ENCODE peak calls at places on chromosomes 4 and X, in ten cellular contexts. One of them, this sample, is unnamed.

GRCh38 chr4:2025817-2026216 is 17.0 kb upstream of the NELFA start:
- DNase-seq in H54: no peak
- DNase-seq in A673: no peak
- DNase-seq in neural progenitor cell: no peak
- DNase-seq in T47D: no peak
- DNase-seq in stimulated activated CD4-positive, alpha-beta T cell treated with anti-CD3 and anti-CD28 coated beads, Interleukin-4, amount 100 ng/mL, for 4 hours: no peak
- DNase-seq in CD4-positive, alpha-beta T cell: no peak
- DNase-seq in C1 segment of cervical spinal cord: no peak
- DNase-seq in T-helper 2 cell: no peak
- DNase-seq in stimulated activated CD8-positive, alpha-beta memory T cell treated with anti-CD3 and anti-CD28 coated beads, Interleukin-12 subunit alpha, Interleukin-12 subunit beta, amount 100 ng/mL, for 1 hour: no peak
- DNase-seq in this sample: no peak

GRCh38 chrX:93673869-93674271 is at the start of gene FAM133A:
- DNase-seq in T-helper 2 cell: no peak
- DNase-seq in H54: no peak
- DNase-seq in A673: peak
- DNase-seq in C1 segment of cervical spinal cord: no peak
- DNase-seq in neural progenitor cell: no peak
- DNase-seq in stimulated activated CD8-positive, alpha-beta memory T cell treated with anti-CD3 and anti-CD28 coated beads, Interleukin-12 subunit alpha, Interleukin-12 subunit beta, amount 100 ng/mL, for 1 hour: no peak
- DNase-seq in stimulated activated CD4-positive, alpha-beta T cell treated with anti-CD3 and anti-CD28 coated beads, Interleukin-4, amount 100 ng/mL, for 4 hours: no peak
- DNase-seq in T47D: no peak
- DNase-seq in CD4-positive, alpha-beta T cell: no peak
- DNase-seq in this sample: no peak

GRCh38 chr4:183852910-183853555 is 52.1 kb upstream of the STOX2 start:
- DNase-seq in T47D: no peak
- DNase-seq in T-helper 2 cell: no peak
- DNase-seq in neural progenitor cell: no peak
- DNase-seq in C1 segment of cervical spinal cord: no peak
- DNase-seq in stimulated activated CD8-positive, alpha-beta memory T cell treated with anti-CD3 and anti-CD28 coated beads, Interleukin-12 subunit alpha, Interleukin-12 subunit beta, amount 100 ng/mL, for 1 hour: no peak
- DNase-seq in CD4-positive, alpha-beta T cell: no peak
- DNase-seq in A673: no peak
- DNase-seq in H54: no peak
- DNase-seq in stimulated activated CD4-positive, alpha-beta T cell treated with anti-CD3 and anti-CD28 coated beads, Interleukin-4, amount 100 ng/mL, for 4 hours: no peak
- DNase-seq in this sample: no peak

GRCh38 chr4:53920116-53920515 is 144.3 kb downstream of the CHIC2 start:
- DNase-seq in stimulated activated CD8-positive, alpha-beta memory T cell treated with anti-CD3 and anti-CD28 coated beads, Interleukin-12 subunit alpha, Interleukin-12 subunit beta, amount 100 ng/mL, for 1 hour: no peak
- DNase-seq in stimulated activated CD4-positive, alpha-beta T cell treated with anti-CD3 and anti-CD28 coated beads, Interleukin-4, amount 100 ng/mL, for 4 hours: no peak
- DNase-seq in T47D: no peak
- DNase-seq in neural progenitor cell: no peak
- DNase-seq in H54: no peak
- DNase-seq in T-helper 2 cell: no peak
- DNase-seq in CD4-positive, alpha-beta T cell: no peak
- DNase-seq in C1 segment of cervical spinal cord: no peak
- DNase-seq in A673: no peak
- DNase-seq in this sample: no peak

GRCh38 chr4:65599335-65599734 is 71.0 kb downstream of the EPHA5 start:
- DNase-seq in neural progenitor cell: no peak
- DNase-seq in stimulated activated CD4-positive, alpha-beta T cell treated with anti-CD3 and anti-CD28 coated beads, Interleukin-4, amount 100 ng/mL, for 4 hours: no peak
- DNase-seq in CD4-positive, alpha-beta T cell: no peak
- DNase-seq in C1 segment of cervical spinal cord: no peak
- DNase-seq in A673: no peak
- DNase-seq in H54: no peak
- DNase-seq in T-helper 2 cell: no peak
- DNase-seq in stimulated activated CD8-positive, alpha-beta memory T cell treated with anti-CD3 and anti-CD28 coated beads, Interleukin-12 subunit alpha, Interleukin-12 subunit beta, amount 100 ng/mL, for 1 hour: no peak
- DNase-seq in T47D: no peak
- DNase-seq in this sample: no peak

GRCh38 chrX:12567857-12568256 is 223.4 kb upstream of the PRPS2 start:
- DNase-seq in T-helper 2 cell: no peak
- DNase-seq in H54: no peak
- DNase-seq in T47D: no peak
- DNase-seq in stimulated activated CD4-positive, alpha-beta T cell treated with anti-CD3 and anti-CD28 coated beads, Interleukin-4, amount 100 ng/mL, for 4 hours: no peak
- DNase-seq in CD4-positive, alpha-beta T cell: no peak
- DNase-seq in neural progenitor cell: peak
- DNase-seq in C1 segment of cervical spinal cord: no peak
- DNase-seq in A673: peak
- DNase-seq in stimulated activated CD8-positive, alpha-beta memory T cell treated with anti-CD3 and anti-CD28 coated beads, Interleukin-12 subunit alpha, Interleukin-12 subunit beta, amount 100 ng/mL, for 1 hour: no peak
- DNase-seq in this sample: no peak

GRCh38 chrX:12798601-12799000 is 7.4 kb downstream of the PRPS2 start:
- DNase-seq in stimulated activated CD4-positive, alpha-beta T cell treated with anti-CD3 and anti-CD28 coated beads, Interleukin-4, amount 100 ng/mL, for 4 hours: no peak
- DNase-seq in T47D: no peak
- DNase-seq in H54: no peak
- DNase-seq in CD4-positive, alpha-beta T cell: no peak
- DNase-seq in neural progenitor cell: no peak
- DNase-seq in T-helper 2 cell: no peak
- DNase-seq in C1 segment of cervical spinal cord: no peak
- DNase-seq in A673: no peak
- DNase-seq in stimulated activated CD8-positive, alpha-beta memory T cell treated with anti-CD3 and anti-CD28 coated beads, Interleukin-12 subunit alpha, Interleukin-12 subunit beta, amount 100 ng/mL, for 1 hour: no peak
- DNase-seq in this sample: no peak

GRCh38 chr4:3489451-3489962 is 26.4 kb downstream of the DOK7 start:
- DNase-seq in T47D: no peak
- DNase-seq in H54: no peak
- DNase-seq in A673: peak
- DNase-seq in neural progenitor cell: peak
- DNase-seq in stimulated activated CD8-positive, alpha-beta memory T cell treated with anti-CD3 and anti-CD28 coated beads, Interleukin-12 subunit alpha, Interleukin-12 subunit beta, amount 100 ng/mL, for 1 hour: no peak
- DNase-seq in T-helper 2 cell: no peak
- DNase-seq in stimulated activated CD4-positive, alpha-beta T cell treated with anti-CD3 and anti-CD28 coated beads, Interleukin-4, amount 100 ng/mL, for 4 hours: no peak
- DNase-seq in C1 segment of cervical spinal cord: no peak
- DNase-seq in CD4-positive, alpha-beta T cell: no peak
- DNase-seq in this sample: no peak

GRCh38 chr4:11669156-11669555 is 240.5 kb upstream of the HS3ST1 start:
- DNase-seq in T-helper 2 cell: no peak
- DNase-seq in T47D: no peak
- DNase-seq in neural progenitor cell: no peak
- DNase-seq in stimulated activated CD4-positive, alpha-beta T cell treated with anti-CD3 and anti-CD28 coated beads, Interleukin-4, amount 100 ng/mL, for 4 hours: no peak
- DNase-seq in stimulated activated CD8-positive, alpha-beta memory T cell treated with anti-CD3 and anti-CD28 coated beads, Interleukin-12 subunit alpha, Interleukin-12 subunit beta, amount 100 ng/mL, for 1 hour: no peak
- DNase-seq in C1 segment of cervical spinal cord: no peak
- DNase-seq in A673: no peak
- DNase-seq in H54: no peak
- DNase-seq in CD4-positive, alpha-beta T cell: no peak
- DNase-seq in this sample: no peak

GRCh38 chr4:121330180-121330665 is 50.6 kb downstream of the QRFPR start:
- DNase-seq in H54: no peak
- DNase-seq in T-helper 2 cell: no peak
- DNase-seq in neural progenitor cell: no peak
- DNase-seq in CD4-positive, alpha-beta T cell: no peak
- DNase-seq in C1 segment of cervical spinal cord: no peak
- DNase-seq in stimulated activated CD8-positive, alpha-beta memory T cell treated with anti-CD3 and anti-CD28 coated beads, Interleukin-12 subunit alpha, Interleukin-12 subunit beta, amount 100 ng/mL, for 1 hour: no peak
- DNase-seq in stimulated activated CD4-positive, alpha-beta T cell treated with anti-CD3 and anti-CD28 coated beads, Interleukin-4, amount 100 ng/mL, for 4 hours: no peak
- DNase-seq in T47D: no peak
- DNase-seq in A673: no peak
- DNase-seq in this sample: no peak

GRCh38 chrX:119249836-119250340 is 13.8 kb downstream of the PGRMC1 start:
- DNase-seq in C1 segment of cervical spinal cord: no peak
- DNase-seq in H54: no peak
- DNase-seq in stimulated activated CD8-positive, alpha-beta memory T cell treated with anti-CD3 and anti-CD28 coated beads, Interleukin-12 subunit alpha, Interleukin-12 subunit beta, amount 100 ng/mL, for 1 hour: no peak
- DNase-seq in T-helper 2 cell: no peak
- DNase-seq in A673: no peak
- DNase-seq in T47D: no peak
- DNase-seq in neural progenitor cell: no peak
- DNase-seq in CD4-positive, alpha-beta T cell: no peak
- DNase-seq in stimulated activated CD4-positive, alpha-beta T cell treated with anti-CD3 and anti-CD28 coated beads, Interleukin-4, amount 100 ng/mL, for 4 hours: no peak
- DNase-seq in this sample: no peak

GRCh38 chrX:108304210-108304609 is 134.0 kb downstream of the COL4A6 start:
- DNase-seq in A673: peak
- DNase-seq in H54: no peak
- DNase-seq in CD4-positive, alpha-beta T cell: no peak
- DNase-seq in T47D: no peak
- DNase-seq in T-helper 2 cell: no peak
- DNase-seq in neural progenitor cell: peak
- DNase-seq in C1 segment of cervical spinal cord: no peak
- DNase-seq in stimulated activated CD8-positive, alpha-beta memory T cell treated with anti-CD3 and anti-CD28 coated beads, Interleukin-12 subunit alpha, Interleukin-12 subunit beta, amount 100 ng/mL, for 1 hour: no peak
- DNase-seq in stimulated activated CD4-positive, alpha-beta T cell treated with anti-CD3 and anti-CD28 coated beads, Interleukin-4, amount 100 ng/mL, for 4 hours: no peak
- DNase-seq in this sample: no peak

GRCh38 chrX:11791090-11791489 is 33.1 kb downstream of the MSL3 start:
- DNase-seq in H54: no peak
- DNase-seq in CD4-positive, alpha-beta T cell: no peak
- DNase-seq in T47D: no peak
- DNase-seq in A673: no peak
- DNase-seq in neural progenitor cell: no peak
- DNase-seq in stimulated activated CD8-positive, alpha-beta memory T cell treated with anti-CD3 and anti-CD28 coated beads, Interleukin-12 subunit alpha, Interleukin-12 subunit beta, amount 100 ng/mL, for 1 hour: no peak
- DNase-seq in T-helper 2 cell: no peak
- DNase-seq in stimulated activated CD4-positive, alpha-beta T cell treated with anti-CD3 and anti-CD28 coated beads, Interleukin-4, amount 100 ng/mL, for 4 hours: no peak
- DNase-seq in C1 segment of cervical spinal cord: no peak
- DNase-seq in this sample: no peak

GRCh38 chr4:134935320-134935719 is 733.7 kb upstream of the PABPC4L start:
- DNase-seq in A673: peak
- DNase-seq in CD4-positive, alpha-beta T cell: no peak
- DNase-seq in neural progenitor cell: peak
- DNase-seq in T-helper 2 cell: no peak
- DNase-seq in T47D: no peak
- DNase-seq in stimulated activated CD8-positive, alpha-beta memory T cell treated with anti-CD3 and anti-CD28 coated beads, Interleukin-12 subunit alpha, Interleukin-12 subunit beta, amount 100 ng/mL, for 1 hour: no peak
- DNase-seq in H54: no peak
- DNase-seq in C1 segment of cervical spinal cord: no peak
- DNase-seq in stimulated activated CD4-positive, alpha-beta T cell treated with anti-CD3 and anti-CD28 coated beads, Interleukin-4, amount 100 ng/mL, for 4 hours: no peak
- DNase-seq in this sample: no peak

GRCh38 chr4:74534936-74535335 is 90.0 kb downstream of the AREG start:
- DNase-seq in H54: no peak
- DNase-seq in T-helper 2 cell: no peak
- DNase-seq in C1 segment of cervical spinal cord: no peak
- DNase-seq in A673: no peak
- DNase-seq in CD4-positive, alpha-beta T cell: no peak
- DNase-seq in T47D: no peak
- DNase-seq in stimulated activated CD8-positive, alpha-beta memory T cell treated with anti-CD3 and anti-CD28 coated beads, Interleukin-12 subunit alpha, Interleukin-12 subunit beta, amount 100 ng/mL, for 1 hour: no peak
- DNase-seq in stimulated activated CD4-positive, alpha-beta T cell treated with anti-CD3 and anti-CD28 coated beads, Interleukin-4, amount 100 ng/mL, for 4 hours: no peak
- DNase-seq in neural progenitor cell: no peak
- DNase-seq in this sample: no peak

GRCh38 chr4:80365928-80366327 is 30.4 kb downstream of the CFAP299 start:
- DNase-seq in T-helper 2 cell: peak
- DNase-seq in stimulated activated CD4-positive, alpha-beta T cell treated with anti-CD3 and anti-CD28 coated beads, Interleukin-4, amount 100 ng/mL, for 4 hours: peak
- DNase-seq in C1 segment of cervical spinal cord: no peak
- DNase-seq in T47D: peak
- DNase-seq in neural progenitor cell: peak
- DNase-seq in A673: peak
- DNase-seq in H54: peak
- DNase-seq in stimulated activated CD8-positive, alpha-beta memory T cell treated with anti-CD3 and anti-CD28 coated beads, Interleukin-12 subunit alpha, Interleukin-12 subunit beta, amount 100 ng/mL, for 1 hour: peak
- DNase-seq in CD4-positive, alpha-beta T cell: peak
- DNase-seq in this sample: peak

GRCh38 chr4:153169811-153170210 is 34.4 kb upstream of the TRIM2 start:
- DNase-seq in H54: no peak
- DNase-seq in CD4-positive, alpha-beta T cell: no peak
- DNase-seq in neural progenitor cell: no peak
- DNase-seq in stimulated activated CD8-positive, alpha-beta memory T cell treated with anti-CD3 and anti-CD28 coated beads, Interleukin-12 subunit alpha, Interleukin-12 subunit beta, amount 100 ng/mL, for 1 hour: no peak
- DNase-seq in C1 segment of cervical spinal cord: peak
- DNase-seq in stimulated activated CD4-positive, alpha-beta T cell treated with anti-CD3 and anti-CD28 coated beads, Interleukin-4, amount 100 ng/mL, for 4 hours: no peak
- DNase-seq in A673: no peak
- DNase-seq in T-helper 2 cell: no peak
- DNase-seq in T47D: no peak
- DNase-seq in this sample: no peak

This sample was measured in AG09309.